ENCODE peak calls at places on chromosomes 3 and 15, in four cellular contexts. V is GM10248, Y is GM06990, E is fibroblast of mammary gland. N is an unnamed sample.

GRCh38 chr3:45034612-45035252 is 8.6 kb downstream of the CLEC3B start:
- DNase-seq in E (no peak), Y (peak), V (peak), N (peak)

GRCh38 chr3:186849392-186849975 is 7.0 kb downstream of the ADIPOQ start:
- DNase-seq in E (peak), V (peak), Y (no peak), N (peak)

GRCh38 chr3:141875374-141875892 is 1.0 kb upstream of the ATP1B3 start:
- DNase-seq in V (peak), E (peak), Y (peak), N (peak)

GRCh38 chr3:195956577-195956976 is 48.2 kb upstream of the TNK2 start:
- DNase-seq in E (no peak), V (no peak), Y (no peak), N (no peak)

GRCh38 chr3:14552717-14553116 is 12.6 kb upstream of the GRIP2 start:
- DNase-seq in V (no peak), Y (no peak), E (no peak), N (no peak)

GRCh38 chr3:172194702-172195392 is 155.5 kb downstream of the FNDC3B start:
- DNase-seq in E (peak), V (no peak), Y (no peak), N (no peak)

GRCh38 chr15:27241942-27242341 is 271.0 kb downstream of the GABRG3 start:
- DNase-seq in Y (no peak), E (no peak), V (no peak), N (no peak)

GRCh38 chr15:71440479-71441071 is 325.3 kb downstream of the THSD4 start:
- DNase-seq in E (peak), V (peak), Y (peak), N (peak)

GRCh38 chr3:172622156-172622555 is 88.7 kb downstream of the NCEH1 start:
- DNase-seq in E (no peak), V (no peak), Y (no peak), N (no peak)

GRCh38 chr3:172307143-172307560 is 141.1 kb downstream of the GHSR start:
- DNase-seq in V (no peak), Y (no peak), E (peak), N (no peak)

GRCh38 chr3:57951106-57951882 is 56.9 kb upstream of the FLNB start:
- DNase-seq in V (peak), Y (no peak), E (peak), N (no peak)

GRCh38 chr3:71251156-71251775 is 332.3 kb downstream of the FOXP1 start:
- DNase-seq in Y (no peak), E (peak), V (no peak), N (no peak)

GRCh38 chr15:50183112-50183794 is 1.3 kb downstream of the SLC27A2 start:
- DNase-seq in Y (peak), V (peak), E (no peak), N (peak)

GRCh38 chr3:8589880-8590556 is 54.6 kb downstream of the SSUH2 start:
- DNase-seq in V (no peak), E (peak), Y (no peak), N (no peak)

GRCh38 chr3:128592891-128593290 is 57.7 kb downstream of the RPN1 start:
- DNase-seq in E (no peak), V (no peak), Y (no peak), N (no peak)

GRCh38 chr3:128587391-128587790 is 63.2 kb downstream of the RPN1 start:
- DNase-seq in Y (no peak), E (no peak), V (no peak), N (no peak)

GRCh38 chr3:128588147-128588546 is 62.5 kb downstream of the RPN1 start:
- DNase-seq in V (no peak), Y (no peak), E (no peak), N (no peak)

GRCh38 chr3:128591728-128592426 is 58.7 kb downstream of the RPN1 start:
- DNase-seq in V (no peak), E (no peak), Y (no peak), N (no peak)

GRCh38 chr3:128590948-128591347 is 59.7 kb downstream of the RPN1 start:
- DNase-seq in Y (no peak), E (no peak), V (no peak), N (no peak)
- TF ChIP-seq CTCF in Y (peak), E (no peak), V (no peak), N (no peak)

DNA sequence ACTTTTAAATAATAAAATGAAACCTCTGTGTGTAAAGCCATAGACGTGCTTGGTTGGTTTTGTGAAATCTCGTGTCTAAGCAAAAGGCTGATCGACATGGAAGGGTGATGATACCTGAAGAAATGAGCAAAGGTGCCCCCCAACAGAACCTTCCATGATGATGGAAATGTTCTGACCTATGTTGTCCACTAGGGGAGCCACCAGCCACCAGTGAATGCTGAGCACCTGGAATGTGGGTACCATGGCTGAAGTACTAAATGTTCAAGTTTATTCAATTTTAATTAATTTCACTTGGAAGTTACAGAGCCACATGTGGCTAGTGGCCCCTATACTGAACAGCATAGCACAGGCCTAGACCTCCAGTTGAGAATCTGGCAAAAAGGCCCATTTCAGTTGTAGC is 158.8 kb downstream of the POLR2M start:
- DNase-seq in Y (no peak), E (no peak), V (peak), N (peak)
- TF ChIP-seq CTCF in Y (peak), E (peak), V (peak), N (peak)

GRCh38 chr3:97278506-97278905 is 464.1 kb downstream of the EPHA6 start:
- DNase-seq in V (no peak), Y (no peak), E (no peak), N (no peak)
- TF ChIP-seq CTCF in V (no peak), Y (no peak), E (no peak), N (no peak)

DNA sequence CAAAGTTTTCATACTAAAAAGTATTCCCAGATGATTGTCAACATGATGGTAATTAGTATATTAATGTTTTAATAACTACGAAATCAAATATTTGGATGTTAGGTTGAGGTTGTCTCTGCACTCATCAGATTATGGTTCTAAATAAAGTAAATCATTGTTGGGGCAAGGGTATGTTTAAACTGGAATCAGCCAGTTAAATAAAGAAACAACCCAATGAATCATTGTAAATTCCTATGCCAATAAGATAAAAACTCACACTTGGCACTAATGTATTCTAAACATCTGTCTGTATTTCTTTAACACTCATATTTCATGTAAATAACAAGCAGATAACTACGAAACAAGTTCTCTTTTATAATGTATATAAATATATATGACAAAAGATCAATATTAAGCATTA is 92.7 kb downstream of the PEAK1 start:
- DNase-seq in Y (no peak), E (no peak), V (no peak), N (no peak)
- TF ChIP-seq CTCF in Y (no peak), E (no peak), V (no peak), N (no peak)

GRCh38 chr3:84943379-84943778 is 15.4 kb upstream of the CADM2 start:
- DNase-seq in E (no peak), V (no peak), Y (no peak), N (no peak)
- TF ChIP-seq CTCF in E (no peak), V (no peak), Y (no peak), N (no peak)

GRCh38 chr15:79212589-79213139 is 69.9 kb upstream of the ANKRD34C start:
- DNase-seq in Y (no peak), E (no peak), V (no peak), N (no peak)

GRCh38 chr15:79208179-79208578 is 74.3 kb upstream of the ANKRD34C start:
- DNase-seq in E (no peak), Y (no peak), V (no peak), N (no peak)

GRCh38 chr15:79209116-79209515 is 73.4 kb upstream of the ANKRD34C start:
- DNase-seq in V (no peak), Y (no peak), E (no peak), N (no peak)

GRCh38 chr15:79206940-79207339 is 75.6 kb upstream of the ANKRD34C start:
- DNase-seq in Y (no peak), E (no peak), V (no peak), N (no peak)

GRCh38 chr15:79209690-79210089 is 72.8 kb upstream of the ANKRD34C start:
- DNase-seq in V (no peak), Y (no peak), E (no peak), N (no peak)
- TF ChIP-seq CTCF in V (no peak), Y (peak), E (peak), N (no peak)